ENCODE peak calls at places on chromosome 13, in nine cellular contexts. F, E, T, U, Q, G, R, S and Z are unnamed samples.

GRCh38 chr13:41130356-41130755 is 2.2 kb downstream of the KBTBD6 start:
- DNase-seq in F (peak; percentile 7), E (no peak), T (no peak), U (no peak), Q (no peak), G (no peak), R (peak; percentile 63), S (no peak), Z (peak; percentile 46)

GRCh38 chr13:113788413-113789135 is 29.5 kb downstream of the TMEM255B start:
- DNase-seq in F (no peak), E (no peak), T (peak; percentile 62), U (no peak), Q (peak; percentile 15), G (peak; percentile 69), R (no peak), S (no peak), Z (no peak)

GRCh38 chr13:19153782-19154450 is 27.7 kb downstream of the TUBA3C start:
- DNase-seq in F (peak; percentile 39), E (no peak), T (peak; percentile 57), U (no peak), Q (no peak), G (no peak), R (no peak), S (no peak), Z (no peak)

GRCh38 chr13:32139251-32139650 is 107.7 kb downstream of the FRY start:
- DNase-seq in F (no peak), E (no peak), T (no peak), U (no peak), Q (no peak), G (no peak), R (no peak), S (no peak), Z (no peak)

GRCh38 chr13:26743971-26744370 is 16.6 kb downstream of the GPR12 start:
- DNase-seq in F (no peak), E (no peak), T (no peak), U (no peak), Q (no peak), G (no peak), R (no peak), S (no peak), Z (no peak)

GRCh38 chr13:59391696-59392095 is 772.0 kb downstream of the DIAPH3 start:
- DNase-seq in F (peak; percentile 57), E (peak; percentile 58), T (no peak), U (peak; percentile 24), Q (no peak), G (no peak), R (peak; percentile 70), S (no peak), Z (peak; percentile 74)

GRCh38 chr13:42048625-42049453 is at the start of gene DGKH:
- DNase-seq in F (peak; percentile 69), E (peak; percentile 83), T (peak; percentile 92), U (peak; percentile 89), Q (peak; percentile 38), G (peak; percentile 96), R (peak; percentile 70), S (peak; percentile 30), Z (peak; percentile 89)

GRCh38 chr13:41548870-41549269 is 91.5 kb downstream of the RGCC start:
- DNase-seq in F (no peak), E (no peak), T (no peak), U (no peak), Q (no peak), G (no peak), R (no peak), S (no peak), Z (no peak)

GRCh38 chr13:73325351-73326214 is 266.8 kb downstream of the KLF5 start:
- DNase-seq in F (no peak), E (no peak), T (no peak), U (no peak), Q (no peak), G (no peak), R (no peak), S (no peak), Z (peak; percentile 42)

GRCh38 chr13:73304442-73304841 is 245.6 kb downstream of the KLF5 start:
- DNase-seq in F (no peak), E (no peak), T (no peak), U (no peak), Q (no peak), G (no peak), R (no peak), S (no peak), Z (no peak)

GRCh38 chr13:113508531-113509254 is 18.2 kb upstream of the DCUN1D2 start:
- DNase-seq in F (no peak), E (no peak), T (no peak), U (no peak), Q (no peak), G (peak; percentile 81), R (no peak), S (no peak), Z (no peak)

GRCh38 chr13:30173301-30173605 is 134.1 kb downstream of the KATNAL1 start:
- DNase-seq in F (no peak), E (no peak), T (no peak), U (no peak), Q (no peak), G (no peak), R (no peak), S (no peak), Z (no peak)

GRCh38 chr13:112737329-112737728 is 47.5 kb downstream of the ATP11A start:
- DNase-seq in F (no peak), E (no peak), T (peak; percentile 26), U (no peak), Q (no peak), G (no peak), R (no peak), S (no peak), Z (no peak)